ENCODE peak calls at places on chromosome 6, in ten cellular contexts. Y is right cardiac atrium, V is neuronal stem cell, E is esophagus squamous epithelium, L is heart right ventricle, I is ovary, G is pancreas, X is PC-3, J is H7, A is epithelial cell of esophagus. M is an unnamed sample.

GRCh38 chr6:111663692-111664564 is 58.2 kb upstream of the TRAF3IP2 start:
- DNase-seq in Y (peak), V (peak), E (no peak), L (peak), I (peak), G (no peak), X (no peak), J (peak), A (no peak), M (no peak)

GRCh38 chr6:11722805-11723631 is 55.6 kb downstream of the ADTRP start:
- DNase-seq in Y (no peak), V (no peak), E (no peak), L (no peak), I (no peak), G (no peak), X (no peak), J (no peak), A (no peak), M (no peak)

GRCh38 chr6:111306104-111306888 is 176.7 kb downstream of the REV3L start:
- DNase-seq in Y (no peak), V (no peak), E (no peak), L (no peak), I (no peak), G (no peak), X (peak), J (peak), A (peak), M (no peak)

GRCh38 chr6:154390034-154390433 is 33.4 kb upstream of the IPCEF1 start:
- DNase-seq in Y (no peak), V (no peak), E (no peak), L (no peak), I (no peak), G (no peak), X (no peak), J (no peak), A (no peak), M (no peak)

GRCh38 chr6:11210386-11211138 is 21.9 kb downstream of the NEDD9 start:
- DNase-seq in Y (no peak), V (no peak), E (no peak), L (no peak), I (no peak), G (no peak), X (no peak), J (no peak), A (no peak), M (no peak)

GRCh38 chr6:129938242-129939020 is 77.3 kb upstream of the TMEM244 start:
- DNase-seq in Y (no peak), V (no peak), E (no peak), L (no peak), I (no peak), G (no peak), X (peak), J (no peak), A (peak), M (no peak)

GRCh38 chr6:32298632-32299336 is 72.9 kb downstream of the TSBP1 start:
- DNase-seq in Y (no peak), V (no peak), E (no peak), L (no peak), I (no peak), G (no peak), X (peak), J (no peak), A (peak), M (no peak)

GRCh38 chr6:153312633-153313032 is 181.6 kb upstream of the RGS17 start:
- DNase-seq in Y (peak), V (no peak), E (no peak), L (peak), I (no peak), G (peak), X (peak), J (peak), A (peak), M (peak)

GRCh38 chr6:155247618-155248017 is 16.2 kb upstream of the CLDN20 start:
- DNase-seq in Y (no peak), V (no peak), E (no peak), L (no peak), I (no peak), G (no peak), X (no peak), J (peak), A (no peak), M (no peak)

GRCh38 chr6:36029464-36029863 is 1.9 kb downstream of the MAPK14 start:
- DNase-seq in Y (no peak), V (no peak), E (no peak), L (no peak), I (no peak), G (no peak), X (peak), J (no peak), A (peak), M (no peak)

GRCh38 chr6:163459536-163459935 is 45.0 kb downstream of the QKI start:
- DNase-seq in Y (no peak), V (no peak), E (no peak), L (no peak), I (no peak), G (no peak), X (no peak), J (no peak), A (no peak), M (no peak)

GRCh38 chr6:112539355-112539754 is 192.2 kb downstream of the RFPL4B start:
- DNase-seq in Y (no peak), V (no peak), E (no peak), L (no peak), I (no peak), G (no peak), X (no peak), J (no peak), A (no peak), M (no peak)

GRCh38 chr6:127516676-127517273 is 2.4 kb downstream of the MTCL3 start:
- DNase-seq in Y (no peak), V (peak), E (no peak), L (peak), I (no peak), G (no peak), X (peak), J (peak), A (peak), M (peak)

GRCh38 chr6:132322398-132322797 is 78.9 kb downstream of the MOXD1 start:
- DNase-seq in Y (no peak), V (no peak), E (no peak), L (no peak), I (no peak), G (no peak), X (no peak), J (no peak), A (no peak), M (no peak)

GRCh38 chr6:141445928-141446628 is 686.6 kb upstream of the GJE1 start:
- DNase-seq in Y (no peak), V (no peak), E (no peak), L (no peak), I (no peak), G (no peak), X (no peak), J (no peak), A (no peak), M (no peak)

GRCh38 chr6:121335111-121336008 is 1.1 kb upstream of the TBC1D32 start:
- DNase-seq in Y (no peak), V (no peak), E (no peak), L (no peak), I (no peak), G (no peak), X (no peak), J (no peak), A (no peak), M (no peak)

GRCh38 chr6:28104392-28105250 is 19.8 kb upstream of the ZSCAN16 start:
- DNase-seq in Y (peak), V (peak), E (peak), L (peak), I (peak), G (peak), X (peak), J (peak), A (peak), M (peak)

GRCh38 chr6:1636971-1637871 is 27.5 kb downstream of the FOXC1 start:
- DNase-seq in Y (no peak), V (no peak), E (no peak), L (no peak), I (no peak), G (peak), X (peak), J (no peak), A (peak), M (no peak)

GRCh38 chr6:49327575-49327974 is 135.5 kb downstream of the MMUT start:
- DNase-seq in Y (no peak), V (no peak), E (no peak), L (no peak), I (no peak), G (no peak), X (no peak), J (no peak), A (no peak), M (no peak)

GRCh38 chr6:107101661-107102413 is 13.5 kb downstream of the BEND3 start:
- DNase-seq in Y (no peak), V (no peak), E (no peak), L (no peak), I (no peak), G (no peak), X (no peak), J (no peak), A (no peak), M (no peak)

GRCh38 chr6:166169549-166170421 is 2.1 kb upstream of the TBXT start:
- DNase-seq in Y (no peak), V (no peak), E (no peak), L (no peak), I (no peak), G (no peak), X (no peak), J (peak), A (no peak), M (no peak)

GRCh38 chr6:4950849-4951533 is 52.8 kb downstream of the RPP40 start:
- DNase-seq in Y (no peak), V (no peak), E (no peak), L (no peak), I (no peak), G (no peak), X (peak), J (no peak), A (peak), M (no peak)

GRCh38 chr6:158630944-158631616 is 13.5 kb downstream of the DYNLT1 start:
- DNase-seq in Y (peak), V (no peak), E (no peak), L (no peak), I (peak), G (no peak), X (no peak), J (no peak), A (peak), M (no peak)

GRCh38 chr6:43455034-43455747 is at the start of gene DLK2:
- DNase-seq in Y (no peak), V (no peak), E (no peak), L (no peak), I (no peak), G (no peak), X (no peak), J (peak), A (peak), M (no peak)

GRCh38 chr6:101016163-101016562 is 135.0 kb upstream of the ASCC3 start:
- DNase-seq in Y (no peak), V (no peak), E (no peak), L (no peak), I (no peak), G (no peak), X (no peak), J (no peak), A (no peak), M (no peak)

GRCh38 chr6:27541212-27541931 is 68.5 kb upstream of the ZNF184 start:
- DNase-seq in Y (no peak), V (no peak), E (no peak), L (no peak), I (no peak), G (no peak), X (peak), J (no peak), A (peak), M (no peak)

GRCh38 chr6:129643968-129644367 is 66.0 kb downstream of the ARHGAP18 start:
- DNase-seq in Y (no peak), V (no peak), E (no peak), L (no peak), I (no peak), G (no peak), X (no peak), J (no peak), A (peak), M (no peak)

GRCh38 chr6:157670466-157671186 is 152.4 kb upstream of the SNX9 start:
- DNase-seq in Y (peak), V (no peak), E (no peak), L (peak), I (peak), G (no peak), X (no peak), J (no peak), A (no peak), M (no peak)

GRCh38 chr6:10429638-10430427 is 15.0 kb upstream of the TFAP2A start:
- DNase-seq in Y (no peak), V (peak), E (no peak), L (no peak), I (no peak), G (no peak), X (peak), J (peak), A (peak), M (peak)

GRCh38 chr6:113512581-113512980 is 344.6 kb upstream of the MARCKS start:
- DNase-seq in Y (no peak), V (no peak), E (no peak), L (no peak), I (no peak), G (no peak), X (no peak), J (no peak), A (no peak), M (no peak)

GRCh38 chr6:56437171-56437900 is 190.0 kb upstream of the COL21A1 start:
- DNase-seq in Y (no peak), V (no peak), E (no peak), L (no peak), I (no peak), G (no peak), X (peak), J (no peak), A (peak), M (no peak)

GRCh38 chr6:54307412-54308036 is 717 bp upstream of the TINAG start:
- DNase-seq in Y (no peak), V (no peak), E (no peak), L (no peak), I (no peak), G (no peak), X (peak), J (no peak), A (peak), M (no peak)

GRCh38 chr6:49410564-49410963 is 52.5 kb downstream of the MMUT start:
- DNase-seq in Y (no peak), V (no peak), E (no peak), L (no peak), I (no peak), G (no peak), X (no peak), J (no peak), A (no peak), M (no peak)

GRCh38 chr6:106751501-106752252 is 122.3 kb downstream of the QRSL1 start:
- DNase-seq in Y (no peak), V (no peak), E (no peak), L (no peak), I (no peak), G (peak), X (peak), J (no peak), A (peak), M (no peak)

GRCh38 chr6:28867078-28867414 is 56.7 kb downstream of the TRIM27 start:
- DNase-seq in Y (no peak), V (no peak), E (no peak), L (no peak), I (no peak), G (no peak), X (no peak), J (no peak), A (peak), M (no peak)

GRCh38 chr6:144330017-144330416 is 44.9 kb downstream of the UTRN start:
- DNase-seq in Y (no peak), V (no peak), E (no peak), L (no peak), I (no peak), G (no peak), X (no peak), J (no peak), A (no peak), M (no peak)

GRCh38 chr6:139271056-139271455 is 20.7 kb downstream of the TXLNB start:
- DNase-seq in Y (no peak), V (no peak), E (no peak), L (no peak), I (no peak), G (no peak), X (peak), J (no peak), A (peak), M (no peak)

GRCh38 chr6:139262519-139263300 is 29.1 kb downstream of the TXLNB start:
- DNase-seq in Y (no peak), V (no peak), E (no peak), L (no peak), I (no peak), G (no peak), X (peak), J (no peak), A (peak), M (peak)

GRCh38 chr6:139270249-139270648 is 21.5 kb downstream of the TXLNB start:
- DNase-seq in Y (no peak), V (no peak), E (no peak), L (no peak), I (no peak), G (no peak), X (no peak), J (no peak), A (no peak), M (no peak)

DNA sequence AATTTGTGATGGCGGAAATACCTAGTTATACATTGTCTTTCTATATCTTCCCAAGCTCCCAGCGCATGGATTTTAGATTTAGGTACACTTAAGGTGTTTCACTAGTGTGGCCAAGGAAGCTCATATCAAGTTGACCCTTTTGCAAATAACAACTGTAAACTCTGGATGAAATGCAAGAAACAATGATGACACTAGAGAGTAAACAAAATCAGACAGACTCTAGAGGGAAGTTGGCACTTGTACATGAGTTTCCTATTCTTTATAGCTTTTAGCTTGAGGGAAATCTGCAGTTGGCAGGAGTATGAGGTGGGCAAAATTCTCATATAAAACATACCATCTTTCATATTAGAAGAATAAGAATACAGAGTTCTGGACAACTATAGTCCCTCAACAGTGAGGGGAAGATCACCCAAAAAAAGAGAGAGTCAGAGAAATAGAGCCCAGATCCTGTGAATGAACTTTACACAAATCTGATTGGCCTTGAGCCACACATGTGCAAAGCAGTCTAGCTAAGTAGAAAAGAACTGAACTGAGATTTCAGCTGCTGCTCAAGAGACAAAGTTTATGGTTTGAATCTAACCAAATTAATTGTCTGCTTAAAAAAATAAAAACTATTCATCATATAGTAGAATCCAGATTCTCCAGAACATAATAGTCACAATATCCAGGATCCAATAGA is 26.1 kb downstream of the TXLNB start:
- DNase-seq in Y (no peak), V (no peak), E (no peak), L (no peak), I (no peak), G (no peak), X (peak), J (no peak), A (no peak), M (no peak)
- H3K4me3 ChIP-seq in Y (no peak), V (no peak), E (no peak), L (no peak), I (no peak), G (no peak), X (peak), J (no peak), A (no peak), M (no peak)

DNA sequence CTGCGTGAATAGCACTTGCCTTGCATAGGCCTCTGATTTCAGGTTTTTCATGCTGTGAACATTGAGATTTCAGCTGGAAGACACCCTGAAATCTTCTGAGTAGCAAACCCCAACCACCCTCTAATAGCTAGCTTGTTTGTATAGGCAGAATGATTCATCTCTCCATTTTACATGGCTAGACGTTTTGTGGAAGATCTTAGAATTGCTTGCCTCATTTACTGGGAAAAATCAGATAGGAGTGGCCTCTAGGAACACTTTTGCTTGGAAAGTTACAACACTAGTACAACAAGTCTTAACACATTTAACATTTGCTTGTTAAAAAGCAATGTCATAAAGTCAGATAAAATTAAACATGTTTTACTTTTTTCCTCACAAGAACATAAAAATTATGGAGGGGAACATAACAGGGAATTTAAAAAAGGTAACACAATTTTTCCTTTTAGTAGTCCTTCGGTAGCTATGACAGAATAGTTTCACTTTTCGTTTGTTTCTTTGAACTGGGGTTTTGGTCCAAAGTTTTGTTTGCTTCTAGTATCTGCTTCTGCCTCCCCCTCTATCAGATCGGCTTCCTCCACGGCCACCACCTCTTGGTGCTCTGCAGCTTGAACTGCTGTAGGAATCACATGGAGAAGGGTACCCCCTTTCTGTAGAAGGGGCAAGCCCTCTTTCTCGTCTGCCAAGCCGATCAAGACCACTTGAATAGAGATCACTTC is 102.2 kb upstream of the PTCHD4 start:
- DNase-seq in Y (no peak), V (no peak), E (no peak), L (no peak), I (no peak), G (no peak), X (no peak), J (no peak), A (peak), M (no peak)
- H3K4me3 ChIP-seq in Y (no peak), V (no peak), E (peak), L (no peak), I (no peak), G (no peak), X (no peak), J (no peak), A (no peak), M (no peak)

GRCh38 chr6:52802806-52803205 is 810 bp downstream of the GSTA1 start:
- DNase-seq in Y (no peak), V (no peak), E (no peak), L (no peak), I (no peak), G (no peak), X (no peak), J (no peak), A (no peak), M (no peak)
- H3K4me3 ChIP-seq in Y (no peak), V (no peak), E (no peak), L (no peak), I (no peak), G (peak), X (no peak), J (no peak), A (no peak), M (no peak)

GRCh38 chr6:2875840-2876207 is 27.3 kb downstream of the SERPINB9 start:
- DNase-seq in Y (peak), V (no peak), E (no peak), L (no peak), I (no peak), G (no peak), X (no peak), J (peak), A (no peak), M (no peak)
- H3K4me3 ChIP-seq in Y (peak), V (peak), E (peak), L (peak), I (peak), G (peak), X (no peak), J (peak), A (peak), M (no peak)

GRCh38 chr6:31204751-31205145 is 34.3 kb upstream of the POU5F1 start:
- DNase-seq in Y (no peak), V (no peak), E (no peak), L (no peak), I (no peak), G (no peak), X (no peak), J (no peak), A (no peak), M (no peak)
- H3K4me3 ChIP-seq in Y (no peak), V (no peak), E (no peak), L (no peak), I (no peak), G (no peak), X (peak), J (no peak), A (no peak), M (peak)

GRCh38 chr6:37565267-37566208 is 65.8 kb upstream of the CCDC167 start:
- DNase-seq in Y (no peak), V (peak), E (no peak), L (peak), I (no peak), G (no peak), X (no peak), J (peak), A (no peak), M (no peak)
- H3K4me3 ChIP-seq in Y (peak), V (peak), E (peak), L (peak), I (peak), G (no peak), X (peak), J (peak), A (peak), M (no peak)

M was measured in Jurkat, Clone E6-1.